ENCODE peak calls at places on chromosomes 6 and 20, in six cellular contexts. One of them, this sample, is unnamed.

GRCh38 chr6:44271914-44272313 is 1.7 kb downstream of the TMEM151B start:
- DNase-seq in fibroblast of mammary gland: no peak
- DNase-seq in AG09309: no peak
- DNase-seq in H1: no peak
- DNase-seq in body of pancreas: no peak
- DNase-seq in prostate gland: no peak
- DNase-seq in this sample: no peak

GRCh38 chr20:58135441-58136170 is 92.8 kb downstream of the ANKRD60 start:
- DNase-seq in fibroblast of mammary gland: no peak
- DNase-seq in AG09309: no peak
- DNase-seq in H1: no peak
- DNase-seq in body of pancreas: no peak
- DNase-seq in prostate gland: no peak
- DNase-seq in this sample: peak

GRCh38 chr20:9146649-9147048 is 77.8 kb downstream of the PLCB4 start:
- DNase-seq in fibroblast of mammary gland: no peak
- DNase-seq in AG09309: no peak
- DNase-seq in H1: no peak
- DNase-seq in body of pancreas: no peak
- DNase-seq in prostate gland: no peak
- DNase-seq in this sample: no peak

GRCh38 chr6:83518946-83519489 is 6.7 kb downstream of the PRSS35 start:
- DNase-seq in fibroblast of mammary gland: peak
- DNase-seq in AG09309: no peak
- DNase-seq in H1: no peak
- DNase-seq in body of pancreas: no peak
- DNase-seq in prostate gland: no peak
- DNase-seq in this sample: no peak

GRCh38 chr6:52407467-52407866 is 12.7 kb upstream of the EFHC1 start:
- DNase-seq in fibroblast of mammary gland: peak
- DNase-seq in AG09309: no peak
- DNase-seq in H1: no peak
- DNase-seq in body of pancreas: peak
- DNase-seq in prostate gland: no peak
- DNase-seq in this sample: peak

GRCh38 chr6:4797590-4797989 is 21.4 kb downstream of the CDYL start:
- DNase-seq in fibroblast of mammary gland: peak
- DNase-seq in AG09309: no peak
- DNase-seq in H1: no peak
- DNase-seq in body of pancreas: no peak
- DNase-seq in prostate gland: no peak
- DNase-seq in this sample: no peak

GRCh38 chr6:13923527-13924145 is 1.1 kb upstream of the RNF182 start:
- DNase-seq in fibroblast of mammary gland: peak
- DNase-seq in AG09309: no peak
- DNase-seq in H1: no peak
- DNase-seq in body of pancreas: no peak
- DNase-seq in prostate gland: no peak
- DNase-seq in this sample: no peak

GRCh38 chr6:16723833-16724232 is 37.4 kb downstream of the ATXN1 start:
- DNase-seq in fibroblast of mammary gland: peak
- DNase-seq in AG09309: peak
- DNase-seq in H1: no peak
- DNase-seq in body of pancreas: peak
- DNase-seq in prostate gland: no peak
- DNase-seq in this sample: peak

GRCh38 chr20:24769878-24770627 is 179.0 kb upstream of the CST7 start:
- DNase-seq in fibroblast of mammary gland: no peak
- DNase-seq in AG09309: no peak
- DNase-seq in H1: no peak
- DNase-seq in body of pancreas: no peak
- DNase-seq in prostate gland: no peak
- DNase-seq in this sample: no peak

GRCh38 chr6:96450082-96450759 is 71.4 kb upstream of the UFL1 start:
- DNase-seq in fibroblast of mammary gland: no peak
- DNase-seq in AG09309: no peak
- DNase-seq in H1: no peak
- DNase-seq in body of pancreas: no peak
- DNase-seq in prostate gland: no peak
- DNase-seq in this sample: peak

GRCh38 chr6:12939314-12939713 is 222.7 kb downstream of the PHACTR1 start:
- DNase-seq in fibroblast of mammary gland: no peak
- DNase-seq in AG09309: no peak
- DNase-seq in H1: no peak
- DNase-seq in body of pancreas: no peak
- DNase-seq in prostate gland: no peak
- DNase-seq in this sample: no peak

GRCh38 chr20:41509801-41510200 is 108.4 kb downstream of the CHD6 start:
- DNase-seq in fibroblast of mammary gland: peak
- DNase-seq in AG09309: no peak
- DNase-seq in H1: no peak
- DNase-seq in body of pancreas: no peak
- DNase-seq in prostate gland: peak
- DNase-seq in this sample: no peak

GRCh38 chr6:121430514-121431460 is 4.7 kb upstream of the GJA1 start:
- DNase-seq in fibroblast of mammary gland: peak
- DNase-seq in AG09309: no peak
- DNase-seq in H1: no peak
- DNase-seq in body of pancreas: peak
- DNase-seq in prostate gland: no peak
- DNase-seq in this sample: peak
- TF ChIP-seq CTCF in fibroblast of mammary gland: peak
- TF ChIP-seq CTCF in AG09309: peak
- TF ChIP-seq CTCF in H1: peak
- TF ChIP-seq CTCF in body of pancreas: peak
- TF ChIP-seq CTCF in prostate gland: peak
- TF ChIP-seq CTCF in this sample: no peak

GRCh38 chr6:161976569-161976968 is 702.7 kb upstream of the AGPAT4 start:
- DNase-seq in fibroblast of mammary gland: no peak
- DNase-seq in AG09309: no peak
- DNase-seq in H1: no peak
- DNase-seq in body of pancreas: no peak
- DNase-seq in prostate gland: no peak
- DNase-seq in this sample: no peak
- TF ChIP-seq CTCF in fibroblast of mammary gland: no peak
- TF ChIP-seq CTCF in AG09309: no peak
- TF ChIP-seq CTCF in H1: no peak
- TF ChIP-seq CTCF in body of pancreas: no peak
- TF ChIP-seq CTCF in prostate gland: no peak
- TF ChIP-seq CTCF in this sample: no peak

GRCh38 chr6:34112102-34112501 is 33.8 kb downstream of the GRM4 start:
- DNase-seq in fibroblast of mammary gland: no peak
- DNase-seq in AG09309: no peak
- DNase-seq in H1: no peak
- DNase-seq in body of pancreas: no peak
- DNase-seq in prostate gland: no peak
- DNase-seq in this sample: no peak
- TF ChIP-seq CTCF in fibroblast of mammary gland: no peak
- TF ChIP-seq CTCF in AG09309: no peak
- TF ChIP-seq CTCF in H1: no peak
- TF ChIP-seq CTCF in body of pancreas: no peak
- TF ChIP-seq CTCF in prostate gland: no peak
- TF ChIP-seq CTCF in this sample: no peak

GRCh38 chr6:3258720-3259490 is at the start of gene PSMG4:
- DNase-seq in fibroblast of mammary gland: peak
- DNase-seq in AG09309: peak
- DNase-seq in H1: peak
- DNase-seq in body of pancreas: peak
- DNase-seq in prostate gland: peak
- DNase-seq in this sample: peak
- TF ChIP-seq CTCF in fibroblast of mammary gland: no peak
- TF ChIP-seq CTCF in AG09309: no peak
- TF ChIP-seq CTCF in H1: no peak
- TF ChIP-seq CTCF in body of pancreas: no peak
- TF ChIP-seq CTCF in prostate gland: no peak
- TF ChIP-seq CTCF in this sample: no peak

GRCh38 chr6:144103026-144103563 is 7.7 kb upstream of the SF3B5 start:
- DNase-seq in fibroblast of mammary gland: no peak
- DNase-seq in AG09309: no peak
- DNase-seq in H1: no peak
- DNase-seq in body of pancreas: no peak
- DNase-seq in prostate gland: no peak
- DNase-seq in this sample: no peak

GRCh38 chr6:144110210-144110609 is 14.8 kb upstream of the SF3B5 start:
- DNase-seq in fibroblast of mammary gland: no peak
- DNase-seq in AG09309: no peak
- DNase-seq in H1: no peak
- DNase-seq in body of pancreas: no peak
- DNase-seq in prostate gland: no peak
- DNase-seq in this sample: no peak

GRCh38 chr6:144106206-144106605 is 10.8 kb upstream of the SF3B5 start:
- DNase-seq in fibroblast of mammary gland: no peak
- DNase-seq in AG09309: no peak
- DNase-seq in H1: no peak
- DNase-seq in body of pancreas: no peak
- DNase-seq in prostate gland: no peak
- DNase-seq in this sample: no peak

GRCh38 chr6:144104488-144104887 is 9.1 kb upstream of the SF3B5 start:
- DNase-seq in fibroblast of mammary gland: no peak
- DNase-seq in AG09309: no peak
- DNase-seq in H1: no peak
- DNase-seq in body of pancreas: no peak
- DNase-seq in prostate gland: no peak
- DNase-seq in this sample: no peak

DNA sequence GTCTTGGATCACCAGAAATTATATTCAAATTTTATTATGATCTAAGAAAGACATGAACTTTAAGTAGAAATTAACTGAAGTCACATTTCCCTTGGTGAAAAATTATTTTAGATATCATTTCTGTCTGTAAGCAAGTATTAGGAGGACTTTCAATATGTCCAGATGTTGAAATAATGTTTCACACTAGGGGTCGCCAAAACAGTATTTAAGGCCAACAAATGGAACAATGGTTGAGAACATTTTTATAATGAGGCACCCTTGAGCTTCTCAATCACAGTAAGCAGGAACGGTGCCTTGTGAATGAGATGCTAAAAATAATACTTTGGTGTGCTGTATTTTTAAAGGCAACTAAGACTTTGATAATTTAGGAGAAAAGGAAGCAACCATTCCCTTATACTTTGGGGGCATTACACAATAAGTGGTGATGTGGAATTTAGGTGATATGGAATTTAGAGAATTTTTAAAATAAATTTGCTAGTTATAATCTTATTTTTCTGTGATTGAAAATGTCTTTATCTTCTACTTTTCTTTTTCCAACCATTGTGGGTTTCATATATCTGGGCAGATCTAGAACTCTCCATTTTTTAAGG is 9.6 kb upstream of the SF3B5 start:
- DNase-seq in fibroblast of mammary gland: peak
- DNase-seq in AG09309: peak
- DNase-seq in H1: no peak
- DNase-seq in body of pancreas: peak
- DNase-seq in prostate gland: peak
- DNase-seq in this sample: peak
- TF ChIP-seq CTCF in fibroblast of mammary gland: peak
- TF ChIP-seq CTCF in AG09309: peak
- TF ChIP-seq CTCF in H1: peak
- TF ChIP-seq CTCF in body of pancreas: peak
- TF ChIP-seq CTCF in prostate gland: peak
- TF ChIP-seq CTCF in this sample: no peak

GRCh38 chr6:158870418-158870957 is 51.3 kb upstream of the EZR start:
- DNase-seq in fibroblast of mammary gland: no peak
- DNase-seq in AG09309: no peak
- DNase-seq in H1: no peak
- DNase-seq in body of pancreas: no peak
- DNase-seq in prostate gland: no peak
- DNase-seq in this sample: no peak

GRCh38 chr6:158868122-158868480 is 48.9 kb upstream of the EZR start:
- DNase-seq in fibroblast of mammary gland: no peak
- DNase-seq in AG09309: no peak
- DNase-seq in H1: no peak
- DNase-seq in body of pancreas: no peak
- DNase-seq in prostate gland: no peak
- DNase-seq in this sample: no peak

GRCh38 chr6:158869010-158869603 is 49.9 kb upstream of the EZR start:
- DNase-seq in fibroblast of mammary gland: no peak
- DNase-seq in AG09309: no peak
- DNase-seq in H1: no peak
- DNase-seq in body of pancreas: peak
- DNase-seq in prostate gland: peak
- DNase-seq in this sample: no peak

GRCh38 chr6:158867381-158868121 is 48.4 kb upstream of the EZR start:
- DNase-seq in fibroblast of mammary gland: no peak
- DNase-seq in AG09309: no peak
- DNase-seq in H1: no peak
- DNase-seq in body of pancreas: no peak
- DNase-seq in prostate gland: no peak
- DNase-seq in this sample: peak

DNA sequence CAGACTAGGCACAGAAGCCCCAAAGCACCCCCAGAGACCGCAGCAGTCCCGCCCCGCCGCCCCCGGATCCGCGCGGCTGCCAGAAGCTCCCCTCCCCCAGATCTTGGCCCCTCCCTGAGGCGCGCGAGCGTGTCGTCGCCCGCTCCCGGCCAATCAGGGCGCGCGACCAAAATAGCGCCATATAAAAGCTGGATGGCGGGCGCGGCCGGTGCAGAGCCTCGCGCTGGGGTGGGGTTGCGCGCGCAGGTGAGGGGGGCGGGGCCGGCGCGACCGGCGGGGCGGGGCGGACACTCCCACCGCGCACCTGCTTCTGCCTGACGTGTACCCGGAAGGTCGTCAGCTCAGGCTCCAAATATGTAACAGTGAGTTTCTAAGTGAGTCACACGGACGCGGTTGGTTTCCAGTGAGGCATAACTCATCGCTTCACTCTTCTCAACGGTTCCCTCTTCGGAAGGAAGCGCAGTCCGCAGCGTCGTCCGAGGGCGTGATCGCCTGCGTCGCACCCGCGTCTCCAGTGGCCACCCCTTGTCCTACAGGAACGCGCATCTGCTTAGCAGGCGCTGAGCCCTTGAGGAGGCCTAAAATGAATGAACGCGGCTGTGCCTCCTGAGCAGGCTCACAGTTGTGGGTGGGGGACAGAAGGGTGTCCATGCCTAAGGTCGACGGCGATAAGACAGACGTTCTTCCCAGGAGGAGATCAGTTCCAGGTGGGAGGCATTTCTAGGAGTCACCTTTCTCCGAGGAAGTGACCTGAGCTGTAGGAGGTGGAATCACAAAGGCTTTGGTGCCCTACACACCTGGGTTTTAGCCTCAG is 50.6 kb upstream of the EZR start:
- DNase-seq in fibroblast of mammary gland: peak
- DNase-seq in AG09309: no peak
- DNase-seq in H1: peak
- DNase-seq in body of pancreas: peak
- DNase-seq in prostate gland: peak
- DNase-seq in this sample: peak
- TF ChIP-seq CTCF in fibroblast of mammary gland: no peak
- TF ChIP-seq CTCF in AG09309: no peak
- TF ChIP-seq CTCF in H1: no peak
- TF ChIP-seq CTCF in body of pancreas: peak
- TF ChIP-seq CTCF in prostate gland: peak
- TF ChIP-seq CTCF in this sample: no peak

This sample was measured in Calu3.